ENCODE peak calls at places on chromosome 19, in seven cellular contexts. One of them, this sample, is unnamed.

GRCh38 chr19:16860996-16861395 is 27.8 kb upstream of the F2RL3 start:
- DNase-seq in HT1080: no peak
- DNase-seq in ascending aorta: no peak
- DNase-seq in A549: no peak
- DNase-seq in nephron progenitor cell: no peak
- DNase-seq in retina: no peak
- DNase-seq in hippocampal formation: no peak
- DNase-seq in this sample: no peak

GRCh38 chr19:38529610-38530009 is 88.1 kb downstream of the MAP4K1 start:
- DNase-seq in retina: peak
- DNase-seq in ascending aorta: no peak
- DNase-seq in A549: no peak
- DNase-seq in hippocampal formation: no peak
- DNase-seq in nephron progenitor cell: no peak
- DNase-seq in HT1080: no peak
- DNase-seq in this sample: no peak

GRCh38 chr19:12092065-12092867 is 27.7 kb downstream of the ZNF844 start:
- DNase-seq in nephron progenitor cell: peak
- DNase-seq in ascending aorta: peak
- DNase-seq in A549: no peak
- DNase-seq in hippocampal formation: peak
- DNase-seq in retina: peak
- DNase-seq in HT1080: peak
- DNase-seq in this sample: peak

GRCh38 chr19:8251025-8251472 is 41.9 kb downstream of the CERS4 start:
- DNase-seq in ascending aorta: peak
- DNase-seq in HT1080: no peak
- DNase-seq in A549: no peak
- DNase-seq in nephron progenitor cell: no peak
- DNase-seq in retina: no peak
- DNase-seq in hippocampal formation: peak
- DNase-seq in this sample: no peak

GRCh38 chr19:44553478-44554171 is 24.1 kb upstream of the CEACAM20 start:
- DNase-seq in nephron progenitor cell: no peak
- DNase-seq in ascending aorta: no peak
- DNase-seq in A549: no peak
- DNase-seq in HT1080: no peak
- DNase-seq in retina: no peak
- DNase-seq in hippocampal formation: no peak
- DNase-seq in this sample: no peak

GRCh38 chr19:34096020-34096915 is 76.0 kb upstream of the LSM14A start:
- DNase-seq in nephron progenitor cell: no peak
- DNase-seq in A549: peak
- DNase-seq in ascending aorta: no peak
- DNase-seq in retina: peak
- DNase-seq in hippocampal formation: peak
- DNase-seq in HT1080: peak
- DNase-seq in this sample: peak

GRCh38 chr19:4987286-4987685 is 18.4 kb downstream of the KDM4B start:
- DNase-seq in hippocampal formation: no peak
- DNase-seq in HT1080: no peak
- DNase-seq in nephron progenitor cell: no peak
- DNase-seq in A549: no peak
- DNase-seq in ascending aorta: no peak
- DNase-seq in retina: no peak
- DNase-seq in this sample: no peak

GRCh38 chr19:34274284-34274826 is 20.0 kb downstream of the GARRE1 start:
- DNase-seq in A549: no peak
- DNase-seq in retina: no peak
- DNase-seq in hippocampal formation: no peak
- DNase-seq in HT1080: no peak
- DNase-seq in ascending aorta: no peak
- DNase-seq in nephron progenitor cell: no peak
- DNase-seq in this sample: no peak

GRCh38 chr19:18293642-18294466 is 12.4 kb upstream of the JUND start:
- DNase-seq in A549: no peak
- DNase-seq in HT1080: no peak
- DNase-seq in retina: no peak
- DNase-seq in hippocampal formation: no peak
- DNase-seq in nephron progenitor cell: no peak
- DNase-seq in ascending aorta: no peak
- DNase-seq in this sample: no peak

GRCh38 chr19:38731654-38732301 is 12.5 kb downstream of the CAPN12 start:
- DNase-seq in nephron progenitor cell: no peak
- DNase-seq in HT1080: no peak
- DNase-seq in ascending aorta: peak
- DNase-seq in retina: no peak
- DNase-seq in A549: no peak
- DNase-seq in hippocampal formation: no peak
- DNase-seq in this sample: no peak

GRCh38 chr19:45664575-45664974 is 3.4 kb upstream of the GIPR start:
- DNase-seq in hippocampal formation: no peak
- DNase-seq in nephron progenitor cell: no peak
- DNase-seq in retina: no peak
- DNase-seq in A549: no peak
- DNase-seq in ascending aorta: no peak
- DNase-seq in HT1080: no peak
- DNase-seq in this sample: no peak

GRCh38 chr19:18501832-18502231 is 20.0 kb downstream of the ELL start:
- DNase-seq in nephron progenitor cell: no peak
- DNase-seq in hippocampal formation: no peak
- DNase-seq in HT1080: no peak
- DNase-seq in retina: no peak
- DNase-seq in ascending aorta: peak
- DNase-seq in A549: no peak
- DNase-seq in this sample: no peak

GRCh38 chr19:498591-498950 is 2.3 kb downstream of the MADCAM1 start:
- DNase-seq in hippocampal formation: no peak
- DNase-seq in A549: no peak
- DNase-seq in retina: no peak
- DNase-seq in nephron progenitor cell: no peak
- DNase-seq in ascending aorta: no peak
- DNase-seq in HT1080: no peak
- DNase-seq in this sample: no peak

GRCh38 chr19:9700229-9700981 is 25.5 kb upstream of the ZNF562 start:
- DNase-seq in HT1080: peak
- DNase-seq in ascending aorta: no peak
- DNase-seq in A549: no peak
- DNase-seq in nephron progenitor cell: no peak
- DNase-seq in hippocampal formation: no peak
- DNase-seq in retina: no peak
- DNase-seq in this sample: no peak

GRCh38 chr19:49503582-49503962 is 7.3 kb downstream of the RPS11 start:
- DNase-seq in ascending aorta: no peak
- DNase-seq in retina: no peak
- DNase-seq in A549: no peak
- DNase-seq in HT1080: no peak
- DNase-seq in nephron progenitor cell: no peak
- DNase-seq in hippocampal formation: no peak
- DNase-seq in this sample: no peak

This sample was measured in Jurkat, Clone E6-1.